ENCODE peak calls at places on chromosomes 12 and 14, in nine cellular contexts. A is right atrium auricular region; C is brain microvascular endothelial cell; V is gastrocnemius medialis; F is CD8-positive, alpha-beta T cell; E is SK-N-SH; H is bronchial epithelial cell; S is ovary; X is uterus. B is an unnamed sample. For H3K27me3, the result is how much of the 10 kb centered on the place peaks cover.

GRCh38 chr12:31412292-31412801 is 86.4 kb upstream of the SINHCAF start:
- DNase-seq in A (no peak), C (no peak), V (no peak), F (no peak), E (no peak), H (no peak), S (no peak), X (no peak), B (no peak)

GRCh38 chr14:105483300-105484068 is 3.2 kb upstream of the CRIP1 start:
- DNase-seq in A (no peak), C (no peak), V (no peak), F (no peak), E (no peak), H (no peak), S (no peak), X (no peak), B (no peak)

GRCh38 chr12:43115441-43116160 is 436.4 kb downstream of the ADAMTS20 start:
- DNase-seq in A (no peak), C (no peak), V (no peak), F (no peak), E (no peak), H (peak), S (no peak), X (no peak), B (no peak)

GRCh38 chr14:92465353-92466067 is 48.1 kb upstream of the RIN3 start:
- DNase-seq in A (peak), C (no peak), V (no peak), F (no peak), E (no peak), H (no peak), S (no peak), X (no peak), B (no peak)

GRCh38 chr14:96581902-96582640 is 79.9 kb downstream of the PAPOLA start:
- DNase-seq in A (no peak), C (no peak), V (no peak), F (peak), E (peak), H (no peak), S (no peak), X (no peak), B (no peak)

GRCh38 chr14:76842414-76842813 is 16.2 kb downstream of the LRRC74A start:
- DNase-seq in A (no peak), C (no peak), V (no peak), F (no peak), E (no peak), H (no peak), S (no peak), X (no peak), B (no peak)

GRCh38 chr14:41230683-41231082 is 376.0 kb upstream of the LRFN5 start:
- DNase-seq in A (no peak), C (no peak), V (no peak), F (no peak), E (no peak), H (no peak), S (no peak), X (no peak), B (no peak)

GRCh38 chr14:26820101-26820500 is 222.3 kb upstream of the NOVA1 start:
- DNase-seq in A (no peak), C (no peak), V (no peak), F (no peak), E (no peak), H (no peak), S (no peak), X (no peak), B (no peak)

GRCh38 chr14:68295316-68295816 is 475.8 kb downstream of the RAD51B start:
- DNase-seq in A (no peak), C (no peak), V (peak), F (no peak), E (no peak), H (no peak), S (peak), X (peak), B (no peak)

GRCh38 chr14:54050759-54051158 is 94.1 kb upstream of the BMP4 start:
- DNase-seq in A (no peak), C (no peak), V (no peak), F (no peak), E (no peak), H (no peak), S (no peak), X (no peak), B (no peak)

GRCh38 chr14:58633831-58634230 is 3.9 kb upstream of the DACT1 start:
- DNase-seq in A (no peak), C (no peak), V (no peak), F (no peak), E (no peak), H (no peak), S (no peak), X (no peak), B (no peak)

GRCh38 chr14:50389668-50390441 is 6.8 kb downstream of the CDKL1 start:
- DNase-seq in A (no peak), C (no peak), V (no peak), F (no peak), E (no peak), H (no peak), S (no peak), X (no peak), B (no peak)

GRCh38 chr12:94575024-94575423 is 75.3 kb downstream of the TMCC3 start:
- DNase-seq in A (no peak), C (no peak), V (no peak), F (no peak), E (no peak), H (no peak), S (no peak), X (no peak), B (no peak)

GRCh38 chr14:50766338-50766886 is 64.5 kb downstream of the NIN start:
- DNase-seq in A (no peak), C (peak), V (no peak), F (no peak), E (no peak), H (no peak), S (no peak), X (no peak), B (no peak)

GRCh38 chr12:71594214-71594948 is 69.3 kb downstream of the ZFC3H1 start:
- DNase-seq in A (no peak), C (peak), V (no peak), F (no peak), E (peak), H (no peak), S (no peak), X (no peak), B (no peak)

GRCh38 chr14:23532658-23533057 is 18.9 kb downstream of the ZFHX2 start:
- DNase-seq in A (no peak), C (no peak), V (no peak), F (no peak), E (no peak), H (no peak), S (no peak), X (no peak), B (no peak)

GRCh38 chr14:78700236-78700635 is 530.1 kb downstream of the NRXN3 start:
- DNase-seq in A (no peak), C (no peak), V (no peak), F (no peak), E (no peak), H (no peak), S (no peak), X (no peak), B (no peak)

GRCh38 chr12:6944381-6945186 is 762 bp downstream of the C12orf57 start:
- DNase-seq in A (peak), C (peak), V (peak), F (peak), E (peak), H (peak), S (peak), X (peak), B (peak)

GRCh38 chr12:95815635-95816212 is 25.2 kb upstream of the NTN4 start:
- DNase-seq in A (no peak), C (no peak), V (no peak), F (no peak), E (peak), H (peak), S (no peak), X (no peak), B (no peak)

GRCh38 chr14:75824328-75824727 is 157.5 kb downstream of the TGFB3 start:
- DNase-seq in A (no peak), C (no peak), V (no peak), F (no peak), E (no peak), H (no peak), S (no peak), X (no peak), B (no peak)

GRCh38 chr12:27709932-27710591 is 570 bp upstream of the MRPS35 start:
- DNase-seq in A (no peak), C (peak), V (peak), F (no peak), E (no peak), H (peak), S (no peak), X (peak), B (no peak)

GRCh38 chr12:92649511-92650227 is 53.1 kb upstream of the PLEKHG7 start:
- DNase-seq in A (peak), C (peak), V (peak), F (peak), E (peak), H (peak), S (no peak), X (peak), B (no peak)

GRCh38 chr12:31626270-31626669 is 33.2 kb upstream of the ETFBKMT start:
- DNase-seq in A (no peak), C (no peak), V (no peak), F (peak), E (no peak), H (no peak), S (no peak), X (no peak), B (no peak)

GRCh38 chr12:108115746-108116125 is 13.4 kb upstream of the WSCD2 start:
- DNase-seq in A (no peak), C (no peak), V (no peak), F (no peak), E (no peak), H (no peak), S (no peak), X (no peak), B (no peak)

GRCh38 chr12:108119126-108119973 is 9.7 kb upstream of the WSCD2 start:
- DNase-seq in A (no peak), C (no peak), V (no peak), F (no peak), E (no peak), H (peak), S (no peak), X (peak), B (no peak)

GRCh38 chr12:108117902-108118301 is 11.2 kb upstream of the WSCD2 start:
- DNase-seq in A (no peak), C (no peak), V (no peak), F (no peak), E (no peak), H (no peak), S (no peak), X (no peak), B (no peak)

GRCh38 chr12:108116254-108116653 is 12.8 kb upstream of the WSCD2 start:
- DNase-seq in A (no peak), C (no peak), V (no peak), F (no peak), E (no peak), H (no peak), S (no peak), X (no peak), B (no peak)

DNA sequence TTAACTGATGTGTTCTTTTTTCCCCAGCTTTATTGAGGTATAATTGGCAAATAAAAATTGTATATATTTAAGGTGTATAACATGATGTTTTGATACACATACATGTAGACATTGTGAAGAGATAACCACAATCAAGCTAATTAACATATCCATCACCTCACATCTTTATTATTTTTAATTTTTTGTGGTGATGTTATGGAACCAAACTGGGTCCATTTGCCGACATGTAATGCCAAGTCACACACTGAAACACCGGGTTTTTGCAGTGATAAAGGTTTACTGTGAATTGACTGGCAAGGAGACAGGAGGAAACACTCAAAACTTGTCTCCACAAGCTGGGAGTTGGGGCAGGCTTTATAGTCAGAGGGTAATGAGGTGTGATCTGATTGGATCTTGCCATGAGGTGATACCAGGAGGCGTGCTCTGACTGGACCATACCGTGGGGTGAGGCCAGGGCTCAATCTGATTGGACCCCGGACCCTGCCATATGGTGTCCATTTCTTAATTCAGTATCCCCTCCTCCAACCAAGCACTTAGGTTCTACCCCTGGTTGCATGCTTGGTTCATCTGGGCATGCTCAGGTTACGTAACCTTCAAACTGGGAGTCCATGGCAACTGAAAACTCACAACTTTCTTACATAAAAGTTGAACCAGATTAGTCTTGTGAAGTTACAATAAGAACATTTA is 11.8 kb upstream of the WSCD2 start:
- DNase-seq in A (no peak), C (no peak), V (no peak), F (no peak), E (no peak), H (peak), S (no peak), X (no peak), B (no peak)
- TF ChIP-seq CTCF in A (no peak), C (no peak), V (no peak), F (no peak), E (no peak), H (no peak), S (no peak), X (no peak), B (no peak)

DNA sequence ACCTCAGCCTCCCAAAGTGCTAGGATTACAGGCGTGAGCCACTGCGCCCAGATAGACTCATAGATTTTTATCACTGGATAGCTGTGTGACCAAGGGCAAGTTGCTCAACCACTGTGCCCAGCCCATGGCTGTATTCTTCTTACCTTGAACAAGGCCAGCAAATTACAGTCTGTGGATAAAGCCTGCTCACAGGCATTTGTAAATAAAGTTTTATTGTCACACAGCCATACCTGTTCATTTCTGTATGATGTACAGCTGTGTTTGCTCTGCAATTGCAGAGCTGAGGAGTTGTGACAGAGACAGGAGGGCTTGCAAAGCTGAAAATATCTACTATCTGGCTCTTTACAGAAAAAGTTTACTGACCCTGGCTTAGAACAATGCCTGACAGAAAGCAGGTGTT is 35.2 kb upstream of the LHX5 start:
- DNase-seq in A (no peak), C (no peak), V (no peak), F (no peak), E (no peak), H (no peak), S (no peak), X (no peak), B (no peak)
- H3K27me3 ChIP-seq in A (under half), C (under half), V (under half), F (under half), E (under half), H (under half), S (under half), X (under half), B (under half)

DNA sequence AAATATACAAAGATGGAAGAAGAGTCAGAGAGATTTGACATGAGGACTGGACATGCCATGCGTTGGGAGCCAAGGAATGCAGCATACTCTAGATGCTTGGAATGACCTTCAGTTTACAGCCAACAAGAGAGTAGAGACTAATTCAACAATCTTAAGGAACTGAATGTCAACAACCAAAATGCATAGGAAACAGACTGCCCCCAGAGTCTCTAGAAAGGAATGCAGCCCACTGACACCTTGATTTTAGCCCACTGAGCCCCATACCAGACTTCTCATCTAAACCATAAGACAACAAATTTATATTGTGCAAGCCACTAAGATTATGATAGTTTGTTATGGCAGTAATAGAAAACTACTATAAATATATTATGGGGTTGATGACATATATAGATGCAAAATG is 611.2 kb downstream of the RPS29 start:
- DNase-seq in A (no peak), C (no peak), V (no peak), F (no peak), E (no peak), H (no peak), S (no peak), X (no peak), B (no peak)
- TF ChIP-seq CTCF in A (no peak), C (no peak), V (no peak), F (no peak), E (no peak), H (no peak), S (no peak), X (no peak), B (no peak)

GRCh38 chr14:20583142-20583541 is 4.7 kb downstream of the RNASE11 start:
- DNase-seq in A (no peak), C (no peak), V (no peak), F (no peak), E (no peak), H (no peak), S (no peak), X (no peak), B (no peak)
- H3K27me3 ChIP-seq in A (under half), C (under half), V (under half), F (under half), E (under half), H (under half), S (under half), X (under half), B (under half)

DNA sequence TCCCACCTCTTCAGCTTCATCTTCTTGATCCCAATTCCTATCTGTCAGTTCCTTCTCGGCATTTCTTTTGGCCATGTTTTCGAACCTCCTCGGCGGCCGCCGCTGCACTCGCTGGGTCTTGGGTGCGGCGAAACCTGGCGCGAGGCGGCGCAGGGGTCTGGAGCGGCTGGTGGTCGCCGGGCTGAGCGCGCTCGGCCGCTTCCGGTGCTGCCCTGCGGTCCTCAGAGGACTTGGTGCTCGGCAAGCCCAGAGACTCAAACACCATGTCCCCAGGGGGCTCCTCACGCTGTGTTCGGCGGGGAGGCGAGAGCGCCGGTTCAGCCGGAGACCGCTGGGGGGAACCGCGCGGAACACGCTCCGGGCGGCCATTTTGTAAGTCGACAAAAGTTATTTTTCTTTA is 51.8 kb downstream of the PPP1R36 start:
- DNase-seq in A (no peak), C (no peak), V (no peak), F (no peak), E (no peak), H (no peak), S (no peak), X (no peak), B (no peak)
- TF ChIP-seq CTCF in A (no peak), C (no peak), V (no peak), F (no peak), E (no peak), H (no peak), S (no peak), X (no peak), B (no peak)

DNA sequence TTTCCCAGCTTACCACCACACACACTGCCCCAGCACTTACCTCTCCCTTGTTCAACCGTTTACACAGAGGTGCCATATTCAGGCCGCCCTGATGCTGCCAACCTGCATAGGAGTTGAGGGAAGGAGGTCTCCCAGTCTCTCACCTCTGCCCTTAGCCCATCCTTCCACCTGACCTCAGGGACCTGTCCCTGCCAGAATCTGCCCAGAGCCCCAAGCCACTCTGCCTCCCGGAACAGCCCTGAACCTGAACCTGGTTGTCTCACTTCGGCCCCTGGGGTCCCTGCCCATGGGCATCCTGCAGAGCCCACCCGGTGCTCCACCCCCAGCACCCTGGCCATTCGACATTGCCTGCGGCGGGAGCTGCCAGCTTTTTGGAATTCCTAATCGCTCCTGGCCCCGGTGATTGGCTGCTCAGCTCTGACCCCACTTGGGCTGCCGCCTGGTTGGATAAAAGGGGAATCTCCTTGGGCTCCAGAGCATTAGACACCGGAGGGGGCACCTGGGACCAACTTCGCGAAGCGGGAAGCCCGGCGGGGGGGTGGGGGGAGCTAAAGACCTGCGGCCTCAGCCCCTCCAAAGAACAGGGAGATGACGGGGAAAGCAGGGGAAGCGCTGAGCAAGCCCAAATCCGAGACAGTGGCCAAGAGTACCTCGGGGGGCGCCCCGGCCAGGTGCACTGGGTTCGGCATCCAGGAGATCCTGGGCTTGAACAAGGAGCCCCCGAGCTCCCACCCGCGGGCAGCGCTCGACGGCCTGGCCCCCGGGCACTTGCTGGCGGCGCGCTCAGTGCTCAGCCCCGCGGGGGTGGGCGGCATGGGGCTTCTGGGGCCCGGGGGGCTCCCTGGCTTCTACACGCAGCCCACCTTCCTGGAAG is at the start of gene VSX2:
- DNase-seq in A (no peak), C (no peak), V (no peak), F (no peak), E (no peak), H (no peak), S (no peak), X (no peak), B (no peak)
- H3K27me3 ChIP-seq in A (half or more), C (half or more), V (half or more), F (under half), E (half or more), H (half or more), S (under half), X (under half), B (half or more)

GRCh38 chr12:28961948-28962384 is 187.1 kb upstream of the FAR2 start:
- DNase-seq in A (no peak), C (no peak), V (no peak), F (no peak), E (no peak), H (peak), S (no peak), X (peak), B (no peak)

GRCh38 chr12:28967426-28967825 is 181.7 kb upstream of the FAR2 start:
- DNase-seq in A (no peak), C (no peak), V (no peak), F (no peak), E (no peak), H (no peak), S (no peak), X (no peak), B (no peak)

GRCh38 chr12:28958553-28959195 is 190.4 kb upstream of the FAR2 start:
- DNase-seq in A (no peak), C (peak), V (no peak), F (no peak), E (no peak), H (peak), S (no peak), X (no peak), B (no peak)

GRCh38 chr12:28966049-28966778 is 182.9 kb upstream of the FAR2 start:
- DNase-seq in A (no peak), C (no peak), V (no peak), F (no peak), E (no peak), H (no peak), S (peak), X (peak), B (no peak)

GRCh38 chr12:28963554-28963953 is 185.5 kb upstream of the FAR2 start:
- DNase-seq in A (no peak), C (no peak), V (no peak), F (no peak), E (no peak), H (peak), S (no peak), X (no peak), B (no peak)
- TF ChIP-seq CTCF in A (peak), C (peak), V (no peak), F (no peak), E (peak), H (peak), S (no peak), X (peak), B (peak)

B was measured in dorsolateral prefrontal cortex.